ENCODE peak calls at places on chromosomes 11 and 22, in four cellular contexts. One of them, this sample, is unnamed.

GRCh38 chr11:27293500-27294417 is 69.3 kb downstream of the CCDC34 start:
- DNase-seq in activated B cell treated with CpG ODN at 0.5 μM for 24 hours: no peak
- DNase-seq in upper lobe of right lung: no peak
- DNase-seq in activated CD8-positive, alpha-beta T cell treated with anti-CD3 and anti-CD28 coated beads for 36 hours: no peak
- DNase-seq in this sample: no peak

GRCh38 chr22:37498289-37498909 is 12.2 kb upstream of the MFNG start:
- DNase-seq in activated B cell treated with CpG ODN at 0.5 μM for 24 hours: peak
- DNase-seq in upper lobe of right lung: peak
- DNase-seq in activated CD8-positive, alpha-beta T cell treated with anti-CD3 and anti-CD28 coated beads for 36 hours: peak
- DNase-seq in this sample: peak

GRCh38 chr11:13045734-13046133 is 36.6 kb downstream of the RASSF10 start:
- DNase-seq in activated B cell treated with CpG ODN at 0.5 μM for 24 hours: no peak
- DNase-seq in upper lobe of right lung: no peak
- DNase-seq in activated CD8-positive, alpha-beta T cell treated with anti-CD3 and anti-CD28 coated beads for 36 hours: no peak
- DNase-seq in this sample: no peak

GRCh38 chr11:59040607-59041006 is 45.5 kb upstream of the GLYATL1B start:
- DNase-seq in activated B cell treated with CpG ODN at 0.5 μM for 24 hours: no peak
- DNase-seq in upper lobe of right lung: no peak
- DNase-seq in activated CD8-positive, alpha-beta T cell treated with anti-CD3 and anti-CD28 coated beads for 36 hours: no peak
- DNase-seq in this sample: no peak

GRCh38 chr11:110710520-110711381 is 1.5 kb downstream of the ARHGAP20 start:
- DNase-seq in activated B cell treated with CpG ODN at 0.5 μM for 24 hours: peak
- DNase-seq in upper lobe of right lung: peak
- DNase-seq in activated CD8-positive, alpha-beta T cell treated with anti-CD3 and anti-CD28 coated beads for 36 hours: no peak
- DNase-seq in this sample: no peak

GRCh38 chr11:66595245-66595904 is 2.4 kb downstream of the CCS start:
- DNase-seq in activated B cell treated with CpG ODN at 0.5 μM for 24 hours: no peak
- DNase-seq in upper lobe of right lung: no peak
- DNase-seq in activated CD8-positive, alpha-beta T cell treated with anti-CD3 and anti-CD28 coated beads for 36 hours: peak
- DNase-seq in this sample: no peak

GRCh38 chr11:59187587-59187986 is 15.7 kb downstream of the DTX4 start:
- DNase-seq in activated B cell treated with CpG ODN at 0.5 μM for 24 hours: no peak
- DNase-seq in upper lobe of right lung: peak
- DNase-seq in activated CD8-positive, alpha-beta T cell treated with anti-CD3 and anti-CD28 coated beads for 36 hours: no peak
- DNase-seq in this sample: no peak

GRCh38 chr11:103530257-103530656 is 421.0 kb downstream of the DYNC2H1 start:
- DNase-seq in activated B cell treated with CpG ODN at 0.5 μM for 24 hours: no peak
- DNase-seq in upper lobe of right lung: no peak
- DNase-seq in activated CD8-positive, alpha-beta T cell treated with anti-CD3 and anti-CD28 coated beads for 36 hours: no peak
- DNase-seq in this sample: no peak

GRCh38 chr22:20998411-20999336 is 3.2 kb downstream of the THAP7 start:
- DNase-seq in activated B cell treated with CpG ODN at 0.5 μM for 24 hours: no peak
- DNase-seq in upper lobe of right lung: no peak
- DNase-seq in activated CD8-positive, alpha-beta T cell treated with anti-CD3 and anti-CD28 coated beads for 36 hours: no peak
- DNase-seq in this sample: no peak

GRCh38 chr11:112298535-112298934 is 37.9 kb upstream of the PLET1 start:
- DNase-seq in activated B cell treated with CpG ODN at 0.5 μM for 24 hours: no peak
- DNase-seq in upper lobe of right lung: no peak
- DNase-seq in activated CD8-positive, alpha-beta T cell treated with anti-CD3 and anti-CD28 coated beads for 36 hours: no peak
- DNase-seq in this sample: no peak

GRCh38 chr11:122209619-122210377 is 93.8 kb upstream of the BLID start:
- DNase-seq in activated B cell treated with CpG ODN at 0.5 μM for 24 hours: no peak
- DNase-seq in upper lobe of right lung: no peak
- DNase-seq in activated CD8-positive, alpha-beta T cell treated with anti-CD3 and anti-CD28 coated beads for 36 hours: no peak
- DNase-seq in this sample: no peak

GRCh38 chr11:130213143-130213978 is 53.8 kb downstream of the ST14 start:
- DNase-seq in activated B cell treated with CpG ODN at 0.5 μM for 24 hours: peak
- DNase-seq in upper lobe of right lung: peak
- DNase-seq in activated CD8-positive, alpha-beta T cell treated with anti-CD3 and anti-CD28 coated beads for 36 hours: peak
- DNase-seq in this sample: peak

GRCh38 chr11:104928831-104929230 is 30.6 kb upstream of the CASP12 start:
- DNase-seq in activated B cell treated with CpG ODN at 0.5 μM for 24 hours: no peak
- DNase-seq in upper lobe of right lung: no peak
- DNase-seq in activated CD8-positive, alpha-beta T cell treated with anti-CD3 and anti-CD28 coated beads for 36 hours: no peak
- DNase-seq in this sample: no peak

GRCh38 chr11:17383466-17383865 is 5.0 kb downstream of the KCNJ11 start:
- DNase-seq in activated B cell treated with CpG ODN at 0.5 μM for 24 hours: no peak
- DNase-seq in upper lobe of right lung: no peak
- DNase-seq in activated CD8-positive, alpha-beta T cell treated with anti-CD3 and anti-CD28 coated beads for 36 hours: no peak
- DNase-seq in this sample: no peak

GRCh38 chr11:98630736-98631135 is 390.0 kb upstream of the CNTN5 start:
- DNase-seq in activated B cell treated with CpG ODN at 0.5 μM for 24 hours: no peak
- DNase-seq in upper lobe of right lung: no peak
- DNase-seq in activated CD8-positive, alpha-beta T cell treated with anti-CD3 and anti-CD28 coated beads for 36 hours: no peak
- DNase-seq in this sample: no peak

GRCh38 chr11:1837171-1838076 is 1.4 kb upstream of the TNNI2 start:
- DNase-seq in activated B cell treated with CpG ODN at 0.5 μM for 24 hours: peak
- DNase-seq in upper lobe of right lung: peak
- DNase-seq in activated CD8-positive, alpha-beta T cell treated with anti-CD3 and anti-CD28 coated beads for 36 hours: peak
- DNase-seq in this sample: peak

GRCh38 chr11:1081601-1082311 is 7.1 kb downstream of the MUC2 start:
- DNase-seq in activated B cell treated with CpG ODN at 0.5 μM for 24 hours: no peak
- DNase-seq in upper lobe of right lung: peak
- DNase-seq in activated CD8-positive, alpha-beta T cell treated with anti-CD3 and anti-CD28 coated beads for 36 hours: no peak
- DNase-seq in this sample: no peak

GRCh38 chr22:19878461-19879247 is 24.0 kb upstream of the GNB1L start:
- DNase-seq in activated B cell treated with CpG ODN at 0.5 μM for 24 hours: no peak
- DNase-seq in upper lobe of right lung: peak
- DNase-seq in activated CD8-positive, alpha-beta T cell treated with anti-CD3 and anti-CD28 coated beads for 36 hours: no peak
- DNase-seq in this sample: no peak

GRCh38 chr11:114079406-114080072 is 20.0 kb downstream of the ZBTB16 start:
- DNase-seq in activated B cell treated with CpG ODN at 0.5 μM for 24 hours: no peak
- DNase-seq in upper lobe of right lung: no peak
- DNase-seq in activated CD8-positive, alpha-beta T cell treated with anti-CD3 and anti-CD28 coated beads for 36 hours: no peak
- DNase-seq in this sample: no peak

GRCh38 chr22:21445437-21446127 is 21.6 kb upstream of the TMEM191C start:
- DNase-seq in activated B cell treated with CpG ODN at 0.5 μM for 24 hours: no peak
- DNase-seq in upper lobe of right lung: peak
- DNase-seq in activated CD8-positive, alpha-beta T cell treated with anti-CD3 and anti-CD28 coated beads for 36 hours: no peak
- DNase-seq in this sample: no peak

GRCh38 chr11:132792341-132793140 is 739.8 kb downstream of the OPCML start:
- DNase-seq in activated B cell treated with CpG ODN at 0.5 μM for 24 hours: no peak
- DNase-seq in upper lobe of right lung: no peak
- DNase-seq in activated CD8-positive, alpha-beta T cell treated with anti-CD3 and anti-CD28 coated beads for 36 hours: no peak
- DNase-seq in this sample: no peak

GRCh38 chr11:105361651-105362050 is 222.1 kb upstream of the CARD18 start:
- DNase-seq in activated B cell treated with CpG ODN at 0.5 μM for 24 hours: no peak
- DNase-seq in upper lobe of right lung: no peak
- DNase-seq in activated CD8-positive, alpha-beta T cell treated with anti-CD3 and anti-CD28 coated beads for 36 hours: no peak
- DNase-seq in this sample: no peak

GRCh38 chr11:76038608-76039007 is 167.7 kb downstream of the WNT11 start:
- DNase-seq in activated B cell treated with CpG ODN at 0.5 μM for 24 hours: no peak
- DNase-seq in upper lobe of right lung: no peak
- DNase-seq in activated CD8-positive, alpha-beta T cell treated with anti-CD3 and anti-CD28 coated beads for 36 hours: no peak
- DNase-seq in this sample: no peak

GRCh38 chr22:48666620-48667019 is 1161.1 kb downstream of the BRD1 start:
- DNase-seq in activated B cell treated with CpG ODN at 0.5 μM for 24 hours: no peak
- DNase-seq in upper lobe of right lung: no peak
- DNase-seq in activated CD8-positive, alpha-beta T cell treated with anti-CD3 and anti-CD28 coated beads for 36 hours: no peak
- DNase-seq in this sample: no peak

GRCh38 chr22:38572065-38572464 is 2.1 kb upstream of the DMC1 start:
- DNase-seq in activated B cell treated with CpG ODN at 0.5 μM for 24 hours: no peak
- DNase-seq in upper lobe of right lung: no peak
- DNase-seq in activated CD8-positive, alpha-beta T cell treated with anti-CD3 and anti-CD28 coated beads for 36 hours: peak
- DNase-seq in this sample: peak

GRCh38 chr22:45330548-45330947 is 20.8 kb downstream of the FAM118A start:
- DNase-seq in activated B cell treated with CpG ODN at 0.5 μM for 24 hours: no peak
- DNase-seq in upper lobe of right lung: no peak
- DNase-seq in activated CD8-positive, alpha-beta T cell treated with anti-CD3 and anti-CD28 coated beads for 36 hours: no peak
- DNase-seq in this sample: no peak

GRCh38 chr22:45329536-45329936 is 19.8 kb downstream of the FAM118A start:
- DNase-seq in activated B cell treated with CpG ODN at 0.5 μM for 24 hours: no peak
- DNase-seq in upper lobe of right lung: no peak
- DNase-seq in activated CD8-positive, alpha-beta T cell treated with anti-CD3 and anti-CD28 coated beads for 36 hours: no peak
- DNase-seq in this sample: no peak

GRCh38 chr22:45334068-45334467 is 24.3 kb downstream of the FAM118A start:
- DNase-seq in activated B cell treated with CpG ODN at 0.5 μM for 24 hours: no peak
- DNase-seq in upper lobe of right lung: no peak
- DNase-seq in activated CD8-positive, alpha-beta T cell treated with anti-CD3 and anti-CD28 coated beads for 36 hours: no peak
- DNase-seq in this sample: no peak

GRCh38 chr22:45331486-45331885 is 21.8 kb downstream of the FAM118A start:
- DNase-seq in activated B cell treated with CpG ODN at 0.5 μM for 24 hours: no peak
- DNase-seq in upper lobe of right lung: no peak
- DNase-seq in activated CD8-positive, alpha-beta T cell treated with anti-CD3 and anti-CD28 coated beads for 36 hours: no peak
- DNase-seq in this sample: no peak

DNA sequence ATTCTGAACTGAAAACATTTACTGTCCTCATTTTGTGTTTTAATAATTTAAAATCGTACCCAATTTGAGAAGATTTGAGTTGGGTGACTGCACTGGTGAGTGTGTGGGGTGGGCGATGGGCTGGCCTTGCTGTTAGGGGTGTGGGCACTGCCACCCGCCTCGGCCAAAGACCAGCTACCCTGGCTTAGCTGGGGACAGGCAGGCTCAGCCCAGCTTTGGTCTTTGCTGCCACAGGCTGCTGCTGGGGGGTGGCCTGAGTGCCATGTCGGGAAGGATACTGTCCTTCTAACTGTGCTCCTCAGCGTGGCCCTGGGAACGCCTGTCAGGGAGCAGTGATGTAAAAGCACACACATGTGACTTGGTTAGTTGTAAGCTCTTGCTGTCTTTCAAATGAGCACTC is 22.3 kb downstream of the FAM118A start:
- DNase-seq in activated B cell treated with CpG ODN at 0.5 μM for 24 hours: no peak
- DNase-seq in upper lobe of right lung: no peak
- DNase-seq in activated CD8-positive, alpha-beta T cell treated with anti-CD3 and anti-CD28 coated beads for 36 hours: no peak
- DNase-seq in this sample: no peak
- TF ChIP-seq CTCF in activated B cell treated with CpG ODN at 0.5 μM for 24 hours: no peak
- TF ChIP-seq CTCF in upper lobe of right lung: no peak
- TF ChIP-seq CTCF in activated CD8-positive, alpha-beta T cell treated with anti-CD3 and anti-CD28 coated beads for 36 hours: no peak
- TF ChIP-seq CTCF in this sample: no peak

GRCh38 chr22:35627267-35628041 is 10.3 kb upstream of the MB start:
- DNase-seq in activated B cell treated with CpG ODN at 0.5 μM for 24 hours: no peak
- DNase-seq in upper lobe of right lung: peak
- DNase-seq in activated CD8-positive, alpha-beta T cell treated with anti-CD3 and anti-CD28 coated beads for 36 hours: peak
- DNase-seq in this sample: peak

GRCh38 chr22:35629406-35630234 is 12.5 kb upstream of the MB start:
- DNase-seq in activated B cell treated with CpG ODN at 0.5 μM for 24 hours: no peak
- DNase-seq in upper lobe of right lung: peak
- DNase-seq in activated CD8-positive, alpha-beta T cell treated with anti-CD3 and anti-CD28 coated beads for 36 hours: peak
- DNase-seq in this sample: peak

GRCh38 chr22:35630387-35630793 is 13.3 kb upstream of the MB start:
- DNase-seq in activated B cell treated with CpG ODN at 0.5 μM for 24 hours: no peak
- DNase-seq in upper lobe of right lung: peak
- DNase-seq in activated CD8-positive, alpha-beta T cell treated with anti-CD3 and anti-CD28 coated beads for 36 hours: no peak
- DNase-seq in this sample: peak

GRCh38 chr22:35630891-35631290 is 13.8 kb upstream of the MB start:
- DNase-seq in activated B cell treated with CpG ODN at 0.5 μM for 24 hours: no peak
- DNase-seq in upper lobe of right lung: peak
- DNase-seq in activated CD8-positive, alpha-beta T cell treated with anti-CD3 and anti-CD28 coated beads for 36 hours: no peak
- DNase-seq in this sample: no peak

GRCh38 chr22:35628732-35629131 is 11.6 kb upstream of the MB start:
- DNase-seq in activated B cell treated with CpG ODN at 0.5 μM for 24 hours: no peak
- DNase-seq in upper lobe of right lung: no peak
- DNase-seq in activated CD8-positive, alpha-beta T cell treated with anti-CD3 and anti-CD28 coated beads for 36 hours: no peak
- DNase-seq in this sample: no peak
- TF ChIP-seq CTCF in activated B cell treated with CpG ODN at 0.5 μM for 24 hours: no peak
- TF ChIP-seq CTCF in upper lobe of right lung: no peak
- TF ChIP-seq CTCF in activated CD8-positive, alpha-beta T cell treated with anti-CD3 and anti-CD28 coated beads for 36 hours: no peak
- TF ChIP-seq CTCF in this sample: no peak

GRCh38 chr22:41474878-41475451 is 6.0 kb downstream of the ACO2 start:
- DNase-seq in activated B cell treated with CpG ODN at 0.5 μM for 24 hours: no peak
- DNase-seq in upper lobe of right lung: no peak
- DNase-seq in activated CD8-positive, alpha-beta T cell treated with anti-CD3 and anti-CD28 coated beads for 36 hours: no peak
- DNase-seq in this sample: no peak

GRCh38 chr22:41471606-41472005 is 2.7 kb downstream of the ACO2 start:
- DNase-seq in activated B cell treated with CpG ODN at 0.5 μM for 24 hours: no peak
- DNase-seq in upper lobe of right lung: no peak
- DNase-seq in activated CD8-positive, alpha-beta T cell treated with anti-CD3 and anti-CD28 coated beads for 36 hours: no peak
- DNase-seq in this sample: no peak

GRCh38 chr22:41468381-41469217 is at the start of the genes ACO2 and PHF5A:
- DNase-seq in activated B cell treated with CpG ODN at 0.5 μM for 24 hours: peak
- DNase-seq in upper lobe of right lung: peak
- DNase-seq in activated CD8-positive, alpha-beta T cell treated with anti-CD3 and anti-CD28 coated beads for 36 hours: peak
- DNase-seq in this sample: peak

GRCh38 chr22:41469218-41469851 is 418 bp downstream of the ACO2 start:
- DNase-seq in activated B cell treated with CpG ODN at 0.5 μM for 24 hours: no peak
- DNase-seq in upper lobe of right lung: no peak
- DNase-seq in activated CD8-positive, alpha-beta T cell treated with anti-CD3 and anti-CD28 coated beads for 36 hours: peak
- DNase-seq in this sample: no peak
- TF ChIP-seq CTCF in activated B cell treated with CpG ODN at 0.5 μM for 24 hours: no peak
- TF ChIP-seq CTCF in upper lobe of right lung: no peak
- TF ChIP-seq CTCF in activated CD8-positive, alpha-beta T cell treated with anti-CD3 and anti-CD28 coated beads for 36 hours: no peak
- TF ChIP-seq CTCF in this sample: no peak

GRCh38 chr11:43282607-43283440 is 29.0 kb upstream of the API5 start:
- DNase-seq in activated B cell treated with CpG ODN at 0.5 μM for 24 hours: peak
- DNase-seq in upper lobe of right lung: peak
- DNase-seq in activated CD8-positive, alpha-beta T cell treated with anti-CD3 and anti-CD28 coated beads for 36 hours: peak
- DNase-seq in this sample: peak

DNA sequence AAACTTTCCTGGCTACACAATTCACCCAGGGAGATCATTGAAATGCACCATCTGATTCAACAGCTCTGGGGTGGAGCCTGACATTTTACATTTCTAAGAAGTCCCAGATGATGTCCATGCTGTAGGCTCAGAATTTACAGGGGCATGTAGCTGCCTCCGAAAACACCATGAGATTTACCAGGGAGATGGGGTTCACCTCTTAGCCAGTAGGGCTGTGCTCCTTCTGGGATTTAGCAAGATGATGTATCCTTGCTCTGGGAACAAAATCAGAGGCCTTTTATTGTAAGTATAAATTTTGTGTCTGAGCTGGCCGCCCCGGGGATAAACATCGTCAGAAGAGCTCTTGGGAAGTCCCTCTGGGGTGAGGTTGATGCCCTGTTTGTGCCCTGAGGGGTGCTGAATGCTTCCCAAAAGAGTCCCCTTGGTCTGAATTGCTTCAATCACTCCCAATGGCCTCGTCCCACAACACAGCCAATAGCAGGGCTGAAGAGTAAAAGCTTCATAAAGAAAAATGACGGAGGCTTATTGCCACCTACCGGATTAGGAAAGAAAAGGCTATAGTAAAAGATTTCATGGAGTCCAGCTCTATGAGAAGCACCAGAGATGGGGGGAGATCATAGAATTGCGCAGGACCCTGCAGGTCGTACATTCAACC is 33.4 kb upstream of the API5 start:
- DNase-seq in activated B cell treated with CpG ODN at 0.5 μM for 24 hours: no peak
- DNase-seq in upper lobe of right lung: no peak
- DNase-seq in activated CD8-positive, alpha-beta T cell treated with anti-CD3 and anti-CD28 coated beads for 36 hours: no peak
- DNase-seq in this sample: peak
- TF ChIP-seq CTCF in activated B cell treated with CpG ODN at 0.5 μM for 24 hours: no peak
- TF ChIP-seq CTCF in upper lobe of right lung: no peak
- TF ChIP-seq CTCF in activated CD8-positive, alpha-beta T cell treated with anti-CD3 and anti-CD28 coated beads for 36 hours: peak
- TF ChIP-seq CTCF in this sample: peak

DNA sequence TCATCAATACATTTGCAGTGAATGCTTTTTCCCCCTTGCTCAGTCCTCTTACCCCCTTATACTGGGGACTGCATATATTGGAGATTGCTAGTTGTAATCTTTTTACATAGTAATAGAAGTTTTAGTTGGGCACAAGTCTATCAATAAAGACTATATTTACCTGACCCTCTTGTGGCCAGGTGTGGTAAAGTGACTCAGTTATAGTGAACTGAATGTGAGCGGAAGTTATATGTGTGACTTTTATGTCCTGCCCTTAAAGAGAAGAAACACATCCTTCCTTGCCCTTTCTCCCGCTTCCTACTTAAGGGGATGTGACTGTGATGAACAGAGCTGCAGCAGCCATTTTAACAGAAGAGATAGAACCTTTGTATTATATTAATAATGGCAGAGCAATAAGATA is 362.0 kb downstream of the METTL15 start:
- DNase-seq in activated B cell treated with CpG ODN at 0.5 μM for 24 hours: no peak
- DNase-seq in upper lobe of right lung: no peak
- DNase-seq in activated CD8-positive, alpha-beta T cell treated with anti-CD3 and anti-CD28 coated beads for 36 hours: no peak
- DNase-seq in this sample: no peak
- TF ChIP-seq CTCF in activated B cell treated with CpG ODN at 0.5 μM for 24 hours: no peak
- TF ChIP-seq CTCF in upper lobe of right lung: no peak
- TF ChIP-seq CTCF in activated CD8-positive, alpha-beta T cell treated with anti-CD3 and anti-CD28 coated beads for 36 hours: no peak
- TF ChIP-seq CTCF in this sample: no peak